ENCODE peak calls at places on chromosomes 3 and 15, in seven cellular contexts. E, W, P, M, T, O and I are unnamed samples.

GRCh38 chr15:31261266-31262142 is 65.1 kb upstream of the KLF13 start:
- DNase-seq in M (peak), P (peak), W (peak), T (no peak), E (peak), O (no peak), I (no peak)

GRCh38 chr3:38834110-38834509 is 18.1 kb upstream of the SCN10A start:
- DNase-seq in W (peak), M (no peak), P (no peak), T (peak), O (peak), E (peak), I (peak)

GRCh38 chr15:77528290-77528967 is 104.3 kb downstream of the LINGO1 start:
- DNase-seq in T (no peak), W (no peak), M (no peak), P (peak), O (no peak), E (no peak), I (no peak)

GRCh38 chr3:81302045-81302444 is 459.4 kb downstream of the GBE1 start:
- DNase-seq in O (peak), W (no peak), M (no peak), T (peak), E (peak), P (no peak), I (no peak)

GRCh38 chr3:153295906-153296305 is 133.9 kb downstream of the RAP2B start:
- DNase-seq in T (peak), E (no peak), M (no peak), P (no peak), O (peak), W (no peak), I (no peak)

GRCh38 chr15:45169608-45170480 is 17.9 kb downstream of the SHF start:
- DNase-seq in W (no peak), P (no peak), T (no peak), O (no peak), E (no peak), M (no peak), I (no peak)

GRCh38 chr3:171846594-171846993 is 3.4 kb downstream of the TMEM212 start:
- DNase-seq in M (no peak), W (no peak), P (no peak), E (no peak), O (no peak), T (peak), I (no peak)

GRCh38 chr3:198093082-198093679 is 133.2 kb downstream of the LMLN start:
- DNase-seq in E (no peak), M (no peak), P (no peak), O (no peak), T (no peak), W (no peak), I (no peak)

GRCh38 chr3:159356606-159357005 is 554.8 kb downstream of the MFSD1 start:
- DNase-seq in E (no peak), T (no peak), P (no peak), M (no peak), O (no peak), W (no peak), I (no peak)

GRCh38 chr3:9732080-9732752 is 681 bp downstream of the BRPF1 start:
- DNase-seq in E (peak), M (no peak), W (no peak), O (no peak), T (no peak), P (peak), I (no peak)

GRCh38 chr3:193947636-193948035 is 188.3 kb upstream of the HES1 start:
- DNase-seq in T (no peak), O (no peak), P (no peak), M (no peak), E (no peak), W (no peak), I (no peak)

GRCh38 chr15:76332796-76333195 is 3.8 kb upstream of the ISL2 start:
- DNase-seq in T (no peak), W (no peak), M (no peak), P (no peak), O (no peak), E (no peak), I (no peak)

GRCh38 chr15:62901916-62902554 is 140.5 kb upstream of the TPM1 start:
- DNase-seq in P (no peak), E (no peak), T (no peak), W (no peak), O (no peak), M (no peak), I (no peak)

GRCh38 chr15:37789881-37790280 is 144.6 kb upstream of the TMCO5A start:
- DNase-seq in M (no peak), E (no peak), O (peak), P (no peak), W (no peak), T (peak), I (no peak)

GRCh38 chr3:150958694-150959093 is 13.8 kb downstream of the CLRN1 start:
- DNase-seq in M (no peak), W (no peak), E (no peak), O (no peak), T (no peak), P (no peak), I (no peak)

GRCh38 chr15:59372352-59373211 is at the start of gene MYO1E:
- DNase-seq in T (peak), P (peak), W (peak), M (peak), E (peak), O (peak), I (peak)

GRCh38 chr3:197807969-197808587 is 17.0 kb downstream of the LRCH3 start:
- DNase-seq in T (peak), O (peak), E (no peak), M (no peak), W (no peak), P (no peak), I (no peak)

GRCh38 chr3:126889276-126890201 is 93.4 kb upstream of the PLXNA1 start:
- DNase-seq in O (no peak), W (no peak), T (no peak), M (no peak), P (no peak), E (no peak), I (no peak)

GRCh38 chr15:101206173-101206572 is 45.7 kb downstream of the CHSY1 start:
- DNase-seq in P (no peak), T (peak), O (peak), E (no peak), M (no peak), W (no peak), I (no peak)

GRCh38 chr3:50515565-50516047 is 12.2 kb upstream of the CACNA2D2 start:
- DNase-seq in T (peak), O (peak), W (no peak), M (no peak), P (peak), E (peak), I (no peak)

GRCh38 chr15:92520914-92521623 is 127.4 kb downstream of the ST8SIA2 start:
- DNase-seq in P (no peak), O (no peak), M (no peak), E (no peak), W (no peak), T (no peak), I (no peak)

GRCh38 chr15:70509282-70510272 is 253.8 kb downstream of the UACA start:
- DNase-seq in T (no peak), O (no peak), W (no peak), P (no peak), E (no peak), M (no peak), I (no peak)

GRCh38 chr3:146929696-146930095 is 324.6 kb upstream of the PLSCR5 start:
- DNase-seq in W (no peak), E (no peak), M (no peak), P (no peak), T (peak), O (no peak), I (no peak)

GRCh38 chr3:185558395-185558794 is 6.0 kb upstream of the LIPH start:
- DNase-seq in P (peak), M (no peak), T (no peak), E (peak), O (no peak), W (no peak), I (no peak)

GRCh38 chr3:179450321-179450720 is 949 bp downstream of the GNB4 start:
- DNase-seq in W (no peak), T (peak), P (no peak), M (no peak), O (peak), E (no peak), I (no peak)

DNA sequence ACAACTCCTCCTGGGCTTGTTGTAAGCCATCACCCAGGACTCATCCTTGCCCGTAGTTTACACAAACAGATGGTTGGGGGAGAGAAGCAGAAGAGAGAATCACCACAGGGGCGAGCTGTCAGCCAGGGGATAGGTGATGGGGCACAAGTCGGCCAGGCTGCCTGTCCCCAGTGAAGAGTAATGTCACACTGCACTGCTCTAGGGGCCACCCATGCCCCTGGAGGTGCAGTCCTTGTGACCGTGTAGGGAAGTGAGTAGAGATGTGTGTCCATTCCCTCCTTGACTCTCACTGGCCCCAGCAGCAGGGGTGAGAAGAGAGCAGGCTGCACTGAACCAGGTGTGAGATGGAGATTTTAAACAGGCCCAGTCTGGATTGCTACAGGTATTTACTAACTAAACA is 17.1 kb upstream of the PRSS50 start:
- DNase-seq in E (no peak), P (no peak), M (peak), O (no peak), W (no peak), T (no peak), I (no peak)
- TF ChIP-seq CTCF in E (no peak), P (no peak), M (no peak), O (no peak), W (no peak), T (no peak), I (no peak)

GRCh38 chr3:44321335-44321734 is 17.2 kb upstream of the TCAIM start:
- DNase-seq in O (no peak), M (no peak), E (no peak), W (no peak), P (no peak), T (no peak), I (no peak)

GRCh38 chr3:44323341-44323955 is 15.1 kb upstream of the TCAIM start:
- DNase-seq in O (peak), T (peak), P (no peak), E (peak), W (peak), M (no peak), I (peak)

DNA sequence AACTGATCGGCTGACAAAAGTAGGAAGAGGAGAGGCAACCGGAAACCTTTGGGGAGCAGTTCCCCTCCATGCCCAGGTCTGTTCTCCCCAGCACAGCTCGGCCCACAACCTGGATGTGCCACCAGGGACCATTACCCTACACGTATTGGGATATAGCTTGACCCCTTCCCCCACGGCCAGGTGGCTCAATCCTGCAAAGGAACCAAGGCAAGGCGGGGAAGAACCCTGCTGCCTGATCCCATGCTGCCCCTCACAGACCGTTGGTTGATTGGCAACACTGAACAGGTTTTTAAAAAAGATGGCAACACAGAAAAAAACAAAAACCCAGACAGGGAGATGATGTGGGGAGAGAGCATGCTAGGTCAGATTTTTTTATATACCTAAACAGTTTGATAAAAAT is 19.6 kb upstream of the TCAIM start:
- DNase-seq in P (no peak), O (no peak), T (no peak), E (no peak), W (no peak), M (no peak), I (no peak)
- TF ChIP-seq CTCF in P (no peak), O (no peak), T (no peak), E (no peak), W (no peak), M (no peak), I (no peak)

GRCh38 chr15:50150851-50151250 is 31.1 kb upstream of the SLC27A2 start:
- DNase-seq in W (no peak), T (no peak), E (no peak), P (no peak), M (no peak), O (no peak), I (no peak)

GRCh38 chr15:50150349-50150748 is 31.3 kb upstream of the ATP8B4 start:
- DNase-seq in M (no peak), T (no peak), P (no peak), E (no peak), O (no peak), W (no peak), I (no peak)

GRCh38 chr15:50149090-50149489 is 30.1 kb upstream of the ATP8B4 start:
- DNase-seq in T (no peak), O (no peak), W (no peak), M (no peak), E (no peak), P (no peak), I (no peak)

GRCh38 chr15:50146661-50147060 is 27.6 kb upstream of the ATP8B4 start:
- DNase-seq in P (no peak), M (no peak), W (no peak), E (no peak), O (no peak), T (no peak), I (no peak)

GRCh38 chr15:50148362-50148963 is 29.4 kb upstream of the ATP8B4 start:
- DNase-seq in E (peak), O (peak), P (no peak), W (no peak), T (peak), M (no peak), I (no peak)
- TF ChIP-seq CTCF in E (peak), O (peak), P (peak), W (no peak), T (peak), M (peak), I (no peak)

GRCh38 chr15:46502668-46503067 is 867.8 kb downstream of the SQOR start:
- DNase-seq in T (no peak), M (no peak), W (no peak), P (no peak), O (no peak), E (no peak), I (no peak)
- TF ChIP-seq CTCF in T (no peak), M (peak), W (peak), P (no peak), O (peak), E (no peak), I (peak)